ENCODE peak calls at places on chromosomes 11 and 22, in four cellular contexts. Y is A549, L is HepG2, A is K562. G is an unnamed sample.

GRCh38 chr22:37019309-37020191 is at the start of the genes MPST and TST:
- DNase-seq in Y (no peak), L (peak; percentile 62), A (peak; percentile 77), G (no peak)

GRCh38 chr22:48837341-48837935 is 990.2 kb downstream of the BRD1 start:
- DNase-seq in Y (peak; percentile 6), L (no peak), A (no peak), G (no peak)

GRCh38 chr11:87300640-87301381 is 263.1 kb downstream of the TMEM135 start:
- DNase-seq in Y (no peak), L (no peak), A (peak; percentile 30), G (no peak)

GRCh38 chr22:46057762-46058420 is 80.9 kb upstream of the WNT7B start:
- DNase-seq in Y (no peak), L (no peak), A (no peak), G (peak; percentile 56)

GRCh38 chr11:45280449-45280848 is 5.7 kb downstream of the SYT13 start:
- DNase-seq in Y (no peak), L (no peak), A (no peak), G (no peak)

GRCh38 chr11:118610773-118611432 is 3.5 kb downstream of the PHLDB1 start:
- DNase-seq in Y (peak; percentile 29), L (peak; percentile 34), A (peak; percentile 91), G (no peak)

GRCh38 chr22:21446827-21447690 is 20.1 kb upstream of the TMEM191C start:
- DNase-seq in Y (no peak), L (no peak), A (no peak), G (no peak)

GRCh38 chr22:42277232-42277753 is 6.8 kb upstream of the TCF20 start:
- DNase-seq in Y (no peak), L (no peak), A (no peak), G (no peak)

GRCh38 chr11:7931168-7931567 is at the start of gene OR10A6:
- DNase-seq in Y (no peak), L (no peak), A (no peak), G (no peak)

GRCh38 chr11:134436781-134437180 is 24.7 kb upstream of the B3GAT1 start:
- DNase-seq in Y (no peak), L (no peak), A (no peak), G (no peak)

GRCh38 chr11:9823887-9824385 is 160.1 kb downstream of the SWAP70 start:
- DNase-seq in Y (no peak), L (no peak), A (no peak), G (no peak)

GRCh38 chr22:30247974-30248373 is 1.4 kb upstream of the LIF start:
- DNase-seq in Y (no peak), L (no peak), A (no peak), G (no peak)

GRCh38 chr22:30247561-30247960 is 1.0 kb upstream of the LIF start:
- DNase-seq in Y (no peak), L (no peak), A (no peak), G (no peak)

GRCh38 chr22:30245985-30246901 is at the start of gene LIF:
- DNase-seq in Y (no peak), L (no peak), A (peak; percentile 18), G (no peak)

GRCh38 chr22:30248484-30248883 is 1.9 kb upstream of the LIF start:
- DNase-seq in Y (no peak), L (no peak), A (no peak), G (no peak)

DNA sequence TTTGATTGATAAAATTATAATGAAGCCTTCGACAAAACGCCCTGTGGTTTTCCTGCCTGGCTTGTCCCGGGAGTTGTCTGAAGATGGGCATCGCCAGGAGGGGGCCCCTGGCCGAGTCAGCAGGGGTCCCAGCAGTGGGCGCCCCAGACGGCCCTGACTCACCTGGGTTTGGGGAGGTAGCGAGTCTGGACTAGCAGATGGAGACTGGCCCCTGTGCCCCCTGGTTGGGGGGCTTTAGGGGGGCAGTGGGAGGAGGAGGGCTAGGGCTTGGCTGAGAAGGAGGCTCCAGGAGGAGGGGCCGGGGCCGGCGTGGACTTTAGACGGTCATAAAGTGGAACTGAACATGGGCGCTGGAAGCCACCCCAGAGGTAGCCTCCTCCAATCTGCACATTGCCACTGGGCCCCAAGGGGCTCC is 410 bp upstream of the LIF start:
- DNase-seq in Y (no peak), L (no peak), A (no peak), G (no peak)
- TF ChIP-seq CHD4 in Y (no peak), L (no peak), A (no peak), G (no peak)

GRCh38 chr11:72084960-72085359 is 4.3 kb downstream of the LRRC51 start:
- DNase-seq in Y (no peak), L (no peak), A (no peak), G (no peak)
- TF ChIP-seq KDM1A in Y (no peak), L (no peak), A (no peak), G (no peak)

DNA sequence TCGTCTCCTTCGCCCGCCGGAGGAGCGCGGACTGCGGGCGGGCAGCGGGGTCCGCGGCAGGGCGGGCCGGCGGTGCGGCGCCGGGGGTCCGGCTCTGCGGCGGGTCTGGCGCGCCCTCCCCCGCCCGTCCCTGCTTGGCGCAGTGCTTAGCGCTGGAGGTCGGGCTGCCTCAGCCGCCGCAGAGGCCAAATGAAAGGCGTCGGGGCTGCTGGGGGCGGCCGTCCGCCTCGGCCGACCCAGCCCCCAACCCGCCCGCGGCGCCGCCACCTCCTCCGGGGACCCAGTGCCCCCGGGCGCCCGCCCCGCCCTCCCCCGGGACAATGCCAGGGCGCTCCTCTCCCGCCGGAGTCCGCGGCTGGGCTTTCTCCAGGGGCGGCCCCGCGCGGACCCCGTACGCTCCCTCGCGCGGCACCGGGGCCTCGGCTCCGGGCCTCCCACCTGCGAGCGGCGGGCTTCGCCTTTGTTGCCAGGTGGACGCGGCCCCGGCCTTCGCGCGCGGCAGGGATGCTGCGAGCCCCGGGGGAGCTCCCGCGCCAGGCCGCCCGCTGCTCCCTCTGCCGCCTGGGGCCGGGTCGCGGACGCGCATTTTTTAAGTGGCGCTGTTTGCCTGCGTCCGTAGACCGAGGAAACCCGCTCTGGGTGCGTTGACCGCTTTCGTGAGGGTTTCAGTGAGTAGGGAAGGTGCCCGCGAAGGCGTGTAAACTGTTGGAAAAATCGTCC is 575 bp downstream of the APLP2 start:
- DNase-seq in Y (peak; percentile 15), L (no peak), A (peak; percentile 66), G (no peak)
- TF ChIP-seq CHD4 in Y (no peak), L (no peak), A (no peak), G (no peak)

DNA sequence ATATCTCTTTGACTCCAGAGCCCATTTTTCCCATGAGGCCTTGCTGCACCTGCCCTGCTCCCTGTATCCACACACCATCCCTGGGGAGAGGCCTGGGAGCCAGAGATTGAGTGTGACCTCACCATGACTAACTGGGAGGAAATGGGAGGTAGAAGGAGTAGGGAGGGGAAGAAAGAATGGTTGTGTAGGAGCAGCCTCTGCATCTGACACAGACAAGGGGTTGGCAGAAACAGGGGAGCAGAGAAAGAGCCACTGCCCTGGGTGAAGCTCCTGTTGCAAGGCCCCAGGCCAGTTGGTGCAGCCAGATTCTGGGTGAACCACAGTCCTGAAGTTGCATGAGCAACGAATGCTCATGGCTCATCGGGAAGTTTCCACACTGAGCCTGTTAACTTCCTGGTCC is 32.4 kb downstream of the POU2F3 start:
- DNase-seq in Y (no peak), L (no peak), A (no peak), G (no peak)
- TF ChIP-seq KDM1A in Y (no peak), L (no peak), A (no peak), G (no peak)

GRCh38 chr11:34407121-34407813 is 31.5 kb upstream of the CAT start:
- DNase-seq in Y (no peak), L (peak; percentile 9), A (no peak), G (no peak)
- TF ChIP-seq CHD4 in Y (no peak), L (no peak), A (no peak), G (no peak)

GRCh38 chr11:119828819-119829218 is 99.8 kb upstream of the NECTIN1 start:
- DNase-seq in Y (no peak), L (no peak), A (no peak), G (no peak)

GRCh38 chr11:119828011-119828410 is 99.0 kb upstream of the NECTIN1 start:
- DNase-seq in Y (no peak), L (no peak), A (no peak), G (no peak)

GRCh38 chr11:119831011-119831410 is 102.0 kb upstream of the NECTIN1 start:
- DNase-seq in Y (no peak), L (no peak), A (no peak), G (no peak)

GRCh38 chr11:119830400-119830799 is 101.4 kb upstream of the NECTIN1 start:
- DNase-seq in Y (no peak), L (no peak), A (no peak), G (no peak)

GRCh38 chr11:119829407-119829806 is 100.4 kb upstream of the NECTIN1 start:
- DNase-seq in Y (no peak), L (no peak), A (no peak), G (no peak)
- TF ChIP-seq KDM1A in Y (no peak), L (no peak), A (no peak), G (no peak)

DNA sequence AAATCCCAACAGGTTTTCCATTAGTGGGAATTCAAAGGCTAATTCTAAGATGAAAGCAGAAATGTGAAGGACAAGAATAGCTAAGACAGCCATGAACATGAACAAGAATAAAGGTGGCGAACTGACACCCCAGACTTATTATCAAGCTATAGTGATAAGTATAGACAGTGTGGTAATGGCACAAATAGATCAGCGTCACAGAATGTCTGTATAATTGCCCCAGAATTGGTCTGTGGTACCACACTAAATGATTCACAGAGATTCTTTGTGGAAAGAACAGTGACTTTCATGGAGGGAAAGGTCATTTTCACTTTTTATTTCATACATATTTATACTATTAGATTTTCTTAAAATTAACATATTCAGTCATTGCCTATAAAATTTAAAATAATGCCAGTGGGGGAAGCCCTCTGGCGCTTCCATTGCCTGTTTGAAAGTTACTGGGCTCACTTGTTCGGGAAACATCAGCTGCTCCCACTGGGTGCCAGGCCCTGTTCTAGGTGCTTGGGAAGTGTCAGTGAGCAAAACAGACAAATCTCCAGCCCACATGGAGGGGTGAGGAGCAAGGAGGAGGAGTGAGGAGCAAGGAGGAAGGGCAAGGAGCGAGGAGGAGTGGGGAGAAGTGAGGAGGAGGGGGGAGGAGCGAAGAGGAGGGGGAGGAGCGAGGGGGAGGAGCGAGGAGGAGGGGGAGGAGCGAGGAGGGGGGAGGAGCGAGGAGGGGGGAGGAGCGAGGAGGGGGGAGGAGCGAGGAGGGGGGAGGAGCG is 11.3 kb upstream of the NLRP6 start:
- DNase-seq in Y (no peak), L (no peak), A (peak; percentile 52), G (no peak)
- TF ChIP-seq CHD4 in Y (no peak), L (no peak), A (no peak), G (no peak)